ENCODE peak calls at places on chromosomes 6 and 20, in eight cellular contexts. X, O, E, A, P, J, N and M are unnamed samples.

GRCh38 chr20:3446779-3447178 is 24.0 kb upstream of the ATRN start:
- DNase-seq in X (no peak), J (no peak), N (no peak), P (peak), E (no peak), A (no peak), O (peak), M (no peak)

GRCh38 chr20:35992713-35993335 is 24.4 kb downstream of the CNBD2 start:
- DNase-seq in P (peak), J (peak), X (no peak), O (peak), N (peak), A (peak), E (peak), M (peak)

GRCh38 chr6:19943042-19943441 is 105.9 kb downstream of the ID4 start:
- DNase-seq in N (no peak), P (no peak), J (no peak), X (no peak), E (no peak), O (no peak), A (no peak), M (no peak)

GRCh38 chr20:50191065-50191565 is 485 bp downstream of the CEBPB start:
- DNase-seq in O (peak), E (peak), A (peak), N (peak), J (peak), X (no peak), P (no peak), M (no peak)

GRCh38 chr20:15703171-15703911 is 869.9 kb downstream of the KIF16B start:
- DNase-seq in J (no peak), E (no peak), N (peak), A (peak), O (peak), P (peak), X (peak), M (no peak)

GRCh38 chr20:38935967-38936407 is 9.8 kb downstream of the FAM83D start:
- DNase-seq in E (no peak), A (peak), P (peak), N (peak), J (no peak), X (no peak), O (no peak), M (no peak)

GRCh38 chr6:29696147-29697129 is 15.5 kb upstream of the ZFP57 start:
- DNase-seq in N (peak), X (no peak), E (peak), P (peak), A (peak), O (peak), J (peak), M (peak)

GRCh38 chr6:143998686-143999085 is 9.4 kb downstream of the PLAGL1 start:
- DNase-seq in O (no peak), N (no peak), J (no peak), P (no peak), E (no peak), A (no peak), X (no peak), M (no peak)

GRCh38 chr6:122832515-122833228 is 43.6 kb downstream of the SMPDL3A start:
- DNase-seq in X (no peak), J (no peak), P (no peak), A (peak), N (no peak), O (no peak), E (no peak), M (no peak)

GRCh38 chr20:59806578-59806975 is 126.9 kb downstream of the SYCP2 start:
- DNase-seq in N (no peak), P (no peak), X (no peak), A (no peak), E (no peak), O (no peak), J (no peak), M (no peak)

GRCh38 chr6:49342410-49342809 is 120.6 kb downstream of the MMUT start:
- DNase-seq in O (no peak), J (no peak), N (no peak), A (no peak), P (no peak), E (no peak), X (no peak), M (no peak)

GRCh38 chr20:23585449-23585807 is 17.1 kb upstream of the CST9L start:
- DNase-seq in E (no peak), O (no peak), N (no peak), A (no peak), P (no peak), J (no peak), X (no peak), M (no peak)

GRCh38 chr20:39775110-39775509 is 813.0 kb downstream of the DHX35 start:
- DNase-seq in J (no peak), X (peak), P (peak), A (peak), E (no peak), N (peak), O (no peak), M (no peak)

GRCh38 chr6:137698636-137699035 is 168.4 kb upstream of the TNFAIP3 start:
- DNase-seq in O (no peak), X (no peak), A (no peak), J (no peak), P (no peak), E (no peak), N (peak), M (no peak)

GRCh38 chr6:75143186-75143585 is 62.7 kb downstream of the COL12A1 start:
- DNase-seq in J (no peak), A (peak), N (no peak), O (no peak), X (peak), P (no peak), E (no peak), M (no peak)

GRCh38 chr6:40210628-40211056 is 276.4 kb upstream of the MOCS1 start:
- DNase-seq in A (no peak), O (no peak), X (no peak), E (no peak), N (no peak), P (no peak), J (no peak), M (no peak)

GRCh38 chr6:31829633-31830492 is 2.3 kb downstream of the HSPA1B start:
- DNase-seq in J (no peak), O (no peak), N (peak), E (no peak), A (peak), P (peak), X (no peak), M (peak)

GRCh38 chr6:139370707-139371345 is 3.6 kb downstream of the CITED2 start:
- DNase-seq in P (no peak), O (no peak), X (no peak), N (no peak), A (no peak), J (no peak), E (no peak), M (no peak)

DNA sequence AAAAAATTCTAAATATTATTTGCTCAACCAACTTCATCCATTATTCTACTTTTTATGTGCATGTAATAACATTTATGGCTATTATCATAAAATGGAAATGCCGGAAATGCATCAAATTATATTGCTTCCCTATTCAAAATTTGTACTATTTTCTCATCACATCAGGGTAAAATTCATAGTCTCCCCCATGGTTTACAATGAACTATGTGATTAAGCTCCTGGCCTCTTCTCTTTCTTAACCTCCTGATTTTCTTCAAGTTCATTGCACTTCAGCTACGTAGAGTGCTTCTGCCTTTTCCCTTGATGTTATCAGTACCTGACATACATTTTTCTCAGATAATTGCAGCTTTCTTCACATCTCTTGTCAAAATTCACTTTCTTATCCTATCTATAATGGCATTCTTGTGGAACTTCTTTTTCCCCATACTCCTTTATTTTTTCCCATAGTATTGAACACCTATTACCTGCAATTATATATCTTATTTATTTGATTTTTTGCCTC is 699.1 kb upstream of the ADGRB3 start:
- DNase-seq in N (no peak), J (no peak), X (no peak), O (no peak), E (no peak), P (no peak), A (no peak), M (no peak)
- TF ChIP-seq CTCF in N (no peak), J (no peak), X (no peak), O (no peak), E (no peak), P (no peak), A (no peak), M (no peak)

DNA sequence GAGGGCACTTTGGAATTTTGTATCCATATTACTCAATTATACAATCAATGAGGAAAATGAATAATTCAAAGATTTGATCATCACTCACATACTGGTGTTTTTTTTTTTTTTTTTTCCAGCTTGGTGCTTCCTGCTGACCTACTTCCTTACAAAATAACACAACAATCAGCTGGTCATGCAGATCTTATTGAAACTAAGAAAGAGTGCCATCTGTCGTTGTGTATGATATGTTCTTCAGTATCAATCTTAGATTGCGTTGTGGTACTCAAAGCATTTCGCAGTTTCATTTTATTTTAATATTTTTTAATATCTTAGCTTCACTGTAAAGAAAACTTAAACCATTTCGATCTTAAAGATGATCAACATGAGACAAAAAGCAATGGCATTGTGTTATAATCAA is 155.6 kb downstream of the OGFRL1 start:
- DNase-seq in A (peak), X (no peak), J (no peak), E (no peak), O (no peak), N (no peak), P (peak), M (no peak)
- TF ChIP-seq CTCF in A (peak), X (no peak), J (no peak), E (no peak), O (peak), N (no peak), P (no peak), M (no peak)

GRCh38 chr20:32473231-32474008 is 111.7 kb downstream of the NOL4L start:
- DNase-seq in X (no peak), O (peak), J (no peak), A (no peak), E (no peak), N (no peak), P (no peak), M (no peak)

GRCh38 chr20:32474717-32474966 is 110.5 kb downstream of the NOL4L start:
- DNase-seq in A (no peak), N (no peak), P (no peak), X (no peak), J (no peak), E (no peak), O (no peak), M (no peak)

GRCh38 chr20:32476684-32477593 is 108.2 kb downstream of the NOL4L start:
- DNase-seq in A (no peak), P (no peak), N (no peak), J (no peak), E (no peak), O (no peak), X (no peak), M (no peak)

GRCh38 chr20:32474009-32474716 is 111.0 kb downstream of the NOL4L start:
- DNase-seq in P (no peak), N (no peak), A (peak), X (no peak), O (peak), J (no peak), E (no peak), M (no peak)

GRCh38 chr20:32474967-32475819 is 109.9 kb downstream of the NOL4L start:
- DNase-seq in E (peak), P (peak), X (peak), A (peak), O (peak), N (peak), J (peak), M (peak)
- TF ChIP-seq CTCF in E (no peak), P (no peak), X (peak), A (no peak), O (no peak), N (no peak), J (no peak), M (no peak)

DNA sequence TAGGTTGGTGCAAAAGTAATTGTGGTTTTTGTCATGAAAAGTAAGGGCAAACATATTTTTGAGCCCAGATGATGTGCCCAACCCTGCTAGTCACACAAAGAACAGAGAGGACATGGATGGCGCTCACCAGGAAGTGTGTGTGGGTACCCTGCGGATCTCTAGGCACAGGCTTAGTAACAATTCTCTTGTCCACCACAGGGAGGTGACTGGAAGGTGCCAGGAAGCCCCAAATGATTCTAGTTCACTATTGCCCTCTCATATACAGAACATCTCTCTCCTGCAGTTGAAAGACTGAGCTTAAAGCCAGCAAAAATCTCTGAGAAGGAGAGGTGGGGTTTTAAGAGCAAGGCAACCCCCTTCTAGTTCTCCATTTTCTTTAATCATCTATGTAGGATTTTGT is 272.1 kb upstream of the TAB2 start:
- DNase-seq in J (no peak), O (no peak), X (no peak), A (no peak), N (no peak), E (no peak), P (no peak), M (no peak)
- TF ChIP-seq CTCF in J (peak), O (no peak), X (no peak), A (peak), N (peak), E (no peak), P (no peak), M (no peak)

GRCh38 chr6:36735110-36735971 is 37.7 kb downstream of the RAB44 start:
- DNase-seq in E (peak), P (peak), J (peak), X (peak), A (peak), N (no peak), O (no peak), M (no peak)
- TF ChIP-seq CTCF in E (no peak), P (peak), J (no peak), X (peak), A (peak), N (no peak), O (no peak), M (no peak)

GRCh38 chr6:42136508-42137191 is 5.8 kb downstream of the C6orf132 start:
- DNase-seq in X (no peak), N (peak), J (peak), O (peak), E (peak), P (peak), A (peak), M (peak)
- TF ChIP-seq CTCF in X (peak), N (peak), J (peak), O (peak), E (peak), P (no peak), A (peak), M (peak)

DNA sequence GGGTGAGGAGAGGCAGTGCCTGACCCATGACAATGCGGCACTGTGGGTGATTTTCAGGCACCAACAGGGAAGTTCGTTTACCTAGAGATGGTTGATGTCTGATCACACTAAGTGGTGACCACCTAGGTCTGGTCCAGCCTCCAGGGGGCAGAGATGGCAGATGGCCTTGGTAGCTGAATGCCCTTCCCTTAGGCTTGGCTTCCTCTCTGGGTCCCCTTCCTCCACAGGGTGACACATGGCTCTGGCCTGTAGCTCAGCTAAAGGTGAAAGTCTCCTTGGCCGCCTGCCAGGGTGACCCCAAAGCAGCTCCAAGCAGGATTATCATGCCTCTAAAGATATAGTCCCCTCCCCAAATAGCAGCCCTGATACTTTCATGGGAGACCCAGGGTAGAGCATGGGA is 6.4 kb downstream of the GDAP1L1 start:
- DNase-seq in A (no peak), P (no peak), J (no peak), N (no peak), O (peak), X (no peak), E (no peak), M (no peak)
- TF ChIP-seq CTCF in A (peak), P (no peak), J (no peak), N (no peak), O (peak), X (no peak), E (no peak), M (no peak)

GRCh38 chr6:36139431-36139830 is 9.1 kb downstream of the MAPK13 start:
- DNase-seq in P (no peak), N (no peak), J (no peak), O (peak), E (no peak), A (peak), X (no peak), M (no peak)
- TF ChIP-seq CTCF in P (peak), N (no peak), J (peak), O (no peak), E (no peak), A (peak), X (no peak), M (no peak)

DNA sequence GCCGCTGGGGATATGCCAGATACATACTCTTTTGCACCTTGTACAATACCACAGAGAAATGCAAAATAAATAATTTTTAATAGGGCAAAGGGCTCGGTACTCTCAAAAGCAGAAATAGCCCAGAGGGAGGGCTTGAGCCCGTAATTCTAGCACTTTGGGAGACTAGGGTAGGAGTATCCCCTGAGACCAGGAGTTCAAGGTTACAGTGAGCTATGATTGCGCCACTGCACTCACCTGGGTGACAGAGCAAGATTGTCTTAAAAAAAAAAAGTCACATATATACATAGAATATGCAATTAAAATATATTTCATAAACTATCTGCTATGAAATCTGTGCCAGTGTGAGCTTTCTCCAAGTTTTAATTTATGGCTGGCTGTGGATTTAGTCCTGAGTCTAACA is 818 bp upstream of the TRMT11 start:
- DNase-seq in X (no peak), N (no peak), P (no peak), O (no peak), J (no peak), A (no peak), E (no peak), M (no peak)
- TF ChIP-seq CTCF in X (no peak), N (no peak), P (no peak), O (no peak), J (no peak), A (no peak), E (no peak), M (no peak)